ENCODE peak calls at places on chromosomes 1 and 21, in eight cellular contexts. G is fibroblast of lung, O is A673, F is HCT116, X is H1, H is K562, D is GM23248, K is hepatocyte. U is an unnamed sample.

GRCh38 chr1:53450225-53450624 is 9.0 kb upstream of the DMRTB1 start:
- DNase-seq in K (no peak), G (no peak), F (no peak), H (peak), X (no peak), D (peak), O (no peak), U (no peak)

GRCh38 chr1:234609528-234610042 is 393 bp downstream of the IRF2BP2 start:
- DNase-seq in G (no peak), F (no peak), D (peak), K (no peak), X (no peak), H (peak), O (peak), U (no peak)

GRCh38 chr1:53073287-53073686 is 11.3 kb downstream of the PODN start:
- DNase-seq in F (no peak), D (no peak), G (no peak), X (no peak), O (no peak), H (no peak), K (no peak), U (no peak)

GRCh38 chr1:184156521-184157395 is 105.2 kb downstream of the TSEN15 start:
- DNase-seq in G (no peak), F (no peak), D (no peak), K (no peak), O (no peak), X (no peak), H (no peak), U (no peak)

GRCh38 chr1:205595861-205596260 is 36.0 kb downstream of the ELK4 start:
- DNase-seq in F (no peak), H (no peak), D (no peak), K (no peak), O (no peak), G (no peak), X (no peak), U (no peak)

GRCh38 chr1:209354111-209354839 is 229.2 kb upstream of the CAMK1G start:
- DNase-seq in K (peak), O (peak), D (peak), H (peak), G (peak), X (peak), F (peak), U (peak)

GRCh38 chr21:32940079-32941014 is 85.4 kb upstream of the OLIG2 start:
- DNase-seq in F (peak), H (peak), O (peak), D (peak), X (no peak), G (peak), K (peak), U (peak)

GRCh38 chr1:8004113-8004802 is 21.9 kb downstream of the ERRFI1 start:
- DNase-seq in F (no peak), K (no peak), X (no peak), H (no peak), O (no peak), D (peak), G (peak), U (no peak)

GRCh38 chr1:208121965-208122364 is 122.2 kb downstream of the PLXNA2 start:
- DNase-seq in H (no peak), G (no peak), D (no peak), X (no peak), K (no peak), F (no peak), O (no peak), U (no peak)

GRCh38 chr1:159000627-159001026 is 9.1 kb upstream of the IFI16 start:
- DNase-seq in F (peak), H (no peak), G (peak), D (peak), X (no peak), K (peak), O (peak), U (no peak)

GRCh38 chr1:19441048-19441447 is 44.3 kb downstream of the CAPZB start:
- DNase-seq in O (no peak), X (no peak), H (no peak), D (peak), F (no peak), G (no peak), K (no peak), U (no peak)

GRCh38 chr1:2091611-2092604 is 41.7 kb downstream of the PRKCZ start:
- DNase-seq in D (peak), H (peak), O (peak), F (no peak), X (no peak), K (peak), G (peak), U (peak)

GRCh38 chr1:157968503-157968902 is 24.9 kb upstream of the KIRREL1 start:
- DNase-seq in F (no peak), X (no peak), G (peak), D (peak), H (no peak), K (no peak), O (peak), U (no peak)

GRCh38 chr1:217333939-217334338 is 297.0 kb downstream of the GPATCH2 start:
- DNase-seq in X (peak), G (peak), D (peak), F (peak), H (peak), O (peak), K (peak), U (peak)

GRCh38 chr1:39681999-39682398 is 9.2 kb downstream of the HPCAL4 start:
- DNase-seq in G (no peak), D (no peak), K (no peak), X (no peak), O (no peak), H (no peak), F (no peak), U (no peak)

GRCh38 chr1:39684313-39684664 is 6.9 kb downstream of the HPCAL4 start:
- DNase-seq in O (no peak), K (no peak), F (no peak), X (no peak), D (no peak), G (no peak), H (no peak), U (no peak)

GRCh38 chr1:39685071-39685470 is 6.2 kb downstream of the HPCAL4 start:
- DNase-seq in G (no peak), D (no peak), O (no peak), H (no peak), X (no peak), F (no peak), K (no peak), U (no peak)

GRCh38 chr1:39681294-39681693 is 9.4 kb upstream of the NT5C1A start:
- DNase-seq in D (no peak), G (no peak), K (no peak), H (no peak), O (no peak), F (no peak), X (no peak), U (no peak)

DNA sequence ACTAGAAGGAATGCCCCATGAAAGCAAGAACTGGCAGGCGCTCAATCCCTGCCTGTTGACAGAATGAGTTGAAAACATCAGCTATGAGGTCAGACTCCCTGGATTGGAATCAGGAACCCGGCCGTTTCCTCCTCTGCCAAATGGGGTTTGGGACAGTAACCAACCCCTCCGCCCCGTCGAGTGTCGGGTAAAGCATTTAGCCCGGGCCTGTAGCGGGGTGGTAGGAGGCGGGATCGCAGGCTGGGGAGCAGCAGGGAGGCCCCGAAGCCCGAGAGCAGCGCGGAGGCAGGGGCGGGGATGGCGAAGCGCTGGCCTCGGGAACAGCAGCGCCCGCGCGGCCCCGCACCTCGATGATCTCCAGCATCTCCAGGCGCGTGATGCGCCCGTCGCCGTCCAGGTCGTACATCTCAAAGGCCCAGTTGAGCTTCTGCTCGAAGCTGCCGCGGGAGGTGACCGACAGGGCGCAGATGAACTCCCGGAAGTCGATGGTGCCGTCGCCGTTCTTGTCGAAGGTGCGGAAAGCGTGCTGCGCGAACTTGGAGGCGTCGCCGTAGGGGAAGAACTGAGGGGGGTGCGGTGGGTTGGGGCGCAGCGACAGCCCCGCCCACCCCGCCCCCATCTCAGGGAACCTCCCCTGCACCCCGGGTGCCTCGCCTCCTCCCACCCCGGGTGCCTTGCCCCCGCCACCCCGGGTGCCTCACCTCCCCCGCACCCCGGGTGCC is 7.5 kb downstream of the HPCAL4 start:
- DNase-seq in D (peak), F (no peak), X (no peak), O (no peak), G (peak), K (no peak), H (peak), U (no peak)
- TF ChIP-seq EZH2 in D (peak), F (no peak), X (peak), O (peak), G (peak), K (peak), H (no peak), U (no peak)

GRCh38 chr1:39799770-39800470 is 11.3 kb upstream of the BMP8B start:
- DNase-seq in F (peak), X (no peak), D (peak), K (peak), G (peak), H (peak), O (peak), U (peak)
- TF ChIP-seq EZH2 in F (no peak), X (no peak), D (no peak), K (no peak), G (no peak), H (no peak), O (no peak), U (no peak)

GRCh38 chr1:54996869-54997710 is 1.6 kb upstream of the BSND start:
- DNase-seq in K (peak), H (peak), F (no peak), X (no peak), G (peak), O (no peak), D (peak), U (no peak)

GRCh38 chr1:54997711-54997986 is 1.1 kb upstream of the BSND start:
- DNase-seq in G (no peak), H (no peak), F (no peak), D (no peak), K (no peak), O (no peak), X (no peak), U (no peak)

GRCh38 chr1:54995835-54996234 is 2.9 kb upstream of the BSND start:
- DNase-seq in F (no peak), K (no peak), H (no peak), G (no peak), D (no peak), X (no peak), O (no peak), U (no peak)

GRCh38 chr1:54995013-54995760 is 3.5 kb upstream of the BSND start:
- DNase-seq in G (no peak), D (no peak), K (no peak), X (no peak), F (no peak), O (peak), H (no peak), U (no peak)

DNA sequence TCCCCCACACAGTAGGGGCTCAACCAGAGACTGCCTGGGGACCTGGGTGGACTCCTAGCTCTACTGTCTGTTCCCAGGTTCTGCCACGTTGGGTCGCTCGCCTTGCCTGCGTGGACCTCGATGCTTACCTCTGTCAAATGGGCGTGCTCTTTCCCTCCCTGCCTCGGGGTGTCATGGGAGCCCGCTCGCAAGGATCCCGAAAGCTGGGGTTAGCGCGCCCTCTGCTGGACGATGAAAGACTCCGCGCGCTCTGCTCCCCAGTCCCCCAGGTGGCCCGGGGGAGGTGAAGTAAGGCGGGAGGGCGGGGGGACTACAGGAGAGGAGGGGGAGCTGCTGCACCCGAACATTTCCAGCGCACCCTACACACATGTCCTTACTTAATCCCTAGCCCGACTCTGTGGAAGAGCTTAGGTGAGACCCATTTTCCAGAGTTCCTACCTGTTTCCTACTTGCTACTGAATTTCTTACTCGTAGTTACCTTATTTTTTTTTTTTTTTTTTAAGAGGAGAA is 2.3 kb upstream of the BSND start:
- DNase-seq in D (peak), G (peak), F (peak), K (peak), X (peak), H (peak), O (peak), U (peak)
- TF ChIP-seq EZH2 in D (no peak), G (no peak), F (no peak), K (peak), X (no peak), H (no peak), O (no peak), U (no peak)

GRCh38 chr1:179742291-179742690 is 800 bp upstream of the FAM163A start:
- DNase-seq in G (no peak), H (no peak), F (no peak), D (no peak), K (no peak), O (no peak), X (no peak), U (no peak)

GRCh38 chr1:179745131-179745611 is 2.1 kb downstream of the FAM163A start:
- DNase-seq in X (no peak), D (no peak), F (no peak), G (no peak), K (peak), O (no peak), H (no peak), U (no peak)

GRCh38 chr1:179743679-179744400 is 749 bp downstream of the FAM163A start:
- DNase-seq in H (no peak), X (no peak), F (no peak), O (no peak), D (peak), G (no peak), K (peak), U (no peak)

GRCh38 chr1:179744401-179745130 is 1.5 kb downstream of the FAM163A start:
- DNase-seq in D (no peak), G (no peak), H (no peak), O (no peak), F (no peak), K (no peak), X (no peak), U (no peak)

GRCh38 chr1:179742717-179743678 is at the start of gene FAM163A:
- DNase-seq in H (no peak), F (no peak), D (no peak), G (no peak), K (peak), X (no peak), O (peak), U (no peak)
- TF ChIP-seq EZH2 in H (no peak), F (no peak), D (peak), G (peak), K (peak), X (peak), O (peak), U (no peak)

GRCh38 chr1:101309334-101310221 is 72.8 kb downstream of the S1PR1 start:
- DNase-seq in D (peak), K (peak), F (no peak), G (peak), X (no peak), H (peak), O (peak), U (peak)
- TF ChIP-seq EZH2 in D (no peak), K (no peak), F (no peak), G (no peak), X (no peak), H (no peak), O (no peak), U (no peak)

GRCh38 chr1:50417487-50417886 is 5.8 kb downstream of the DMRTA2 start:
- DNase-seq in D (no peak), H (peak), O (no peak), K (no peak), G (no peak), F (no peak), X (no peak), U (no peak)
- TF ChIP-seq EZH2 in D (no peak), H (no peak), O (no peak), K (no peak), G (no peak), F (no peak), X (no peak), U (no peak)

GRCh38 chr1:155913969-155914757 is 3.0 kb upstream of the RIT1 start:
- DNase-seq in G (peak), K (no peak), F (no peak), O (no peak), D (peak), X (no peak), H (no peak), U (no peak)
- TF ChIP-seq EZH2 in G (no peak), K (no peak), F (no peak), O (no peak), D (no peak), X (no peak), H (no peak), U (no peak)

GRCh38 chr1:64240209-64240608 is 36.8 kb downstream of the UBE2U start:
- DNase-seq in D (peak), X (no peak), H (no peak), F (no peak), G (peak), K (peak), O (no peak), U (no peak)
- TF ChIP-seq EZH2 in D (no peak), X (no peak), H (no peak), F (no peak), G (no peak), K (no peak), O (no peak), U (no peak)

GRCh38 chr1:156705918-156706646 is 699 bp upstream of the CRABP2 start:
- DNase-seq in O (peak), X (peak), K (peak), H (peak), D (peak), G (peak), F (no peak), U (peak)
- TF ChIP-seq EZH2 in O (no peak), X (no peak), K (no peak), H (no peak), D (no peak), G (no peak), F (no peak), U (peak)